ENCODE peak calls at places on chromosomes 4 and X, in nine cellular contexts. J is right atrium auricular region, W is pancreas, D is spleen, N is nephron progenitor cell, B is SK-N-SH, T is stomach, V is H9, A is GM10248. G is an unnamed sample.

GRCh38 chr4:72505314-72505744 is 63.7 kb downstream of the ADAMTS3 start:
- DNase-seq in W (peak), N (peak), T (no peak), J (no peak), D (peak), V (peak), B (peak), A (peak), G (no peak)

GRCh38 chr4:106690487-106690886 is 321.9 kb upstream of the GIMD1 start:
- DNase-seq in W (no peak), A (no peak), N (no peak), V (no peak), D (no peak), B (no peak), T (no peak), J (no peak), G (no peak)

GRCh38 chrX:41686788-41687187 is 2.0 kb upstream of the GPR34 start:
- DNase-seq in B (no peak), J (no peak), A (no peak), W (no peak), T (no peak), D (no peak), N (no peak), V (no peak), G (no peak)

GRCh38 chr4:24920008-24920407 is 7.2 kb upstream of the CCDC149 start:
- DNase-seq in W (no peak), J (no peak), V (no peak), N (no peak), B (no peak), T (no peak), A (no peak), D (no peak), G (no peak)

GRCh38 chr4:124904723-124905390 is 192.3 kb upstream of the ANKRD50 start:
- DNase-seq in B (no peak), W (no peak), D (no peak), N (no peak), A (no peak), T (no peak), J (no peak), V (no peak), G (no peak)

GRCh38 chrX:46912673-46913491 is 661 bp downstream of the JADE3 start:
- DNase-seq in D (peak), V (peak), B (peak), A (peak), J (no peak), N (peak), W (peak), T (peak), G (peak)

GRCh38 chr4:85577307-85577706 is 102.4 kb downstream of the ARHGAP24 start:
- DNase-seq in V (no peak), B (no peak), W (no peak), T (no peak), J (no peak), A (no peak), N (no peak), D (no peak), G (no peak)

GRCh38 chrX:148223361-148223760 is 242.2 kb downstream of the FMR1NB start:
- DNase-seq in N (no peak), B (no peak), T (no peak), A (no peak), D (no peak), W (no peak), J (no peak), V (no peak), G (no peak)

GRCh38 chr4:2914220-2915126 is 48.7 kb downstream of the NOP14 start:
- DNase-seq in J (no peak), W (no peak), T (no peak), B (no peak), V (no peak), A (no peak), D (no peak), N (no peak), G (no peak)

GRCh38 chrX:129785160-129785947 is 5.6 kb downstream of the SASH3 start:
- DNase-seq in B (no peak), W (no peak), J (no peak), D (no peak), T (no peak), A (no peak), N (no peak), V (no peak), G (no peak)

GRCh38 chr4:3862640-3863420 is 96.6 kb downstream of the ADRA2C start:
- DNase-seq in V (peak), W (no peak), B (no peak), D (peak), T (no peak), J (no peak), A (peak), N (peak), G (no peak)

GRCh38 chr4:89171176-89171575 is 59.8 kb downstream of the TIGD2 start:
- DNase-seq in N (no peak), D (no peak), T (no peak), B (no peak), J (no peak), V (no peak), A (no peak), W (no peak), G (no peak)

GRCh38 chr4:146522862-146523205 is 1.1 kb upstream of the SLC10A7 start:
- DNase-seq in W (no peak), V (no peak), T (no peak), N (no peak), D (no peak), J (no peak), B (no peak), A (peak), G (no peak)

GRCh38 chrX:45851434-45851991 is 650.8 kb upstream of the DIPK2B start:
- DNase-seq in V (peak), A (peak), W (peak), B (peak), D (peak), J (no peak), N (peak), T (peak), G (no peak)

GRCh38 chrX:31708116-31708515 is 636.3 kb upstream of the FTHL17 start:
- DNase-seq in D (no peak), A (no peak), B (no peak), T (no peak), V (no peak), W (no peak), J (no peak), N (no peak), G (no peak)

DNA sequence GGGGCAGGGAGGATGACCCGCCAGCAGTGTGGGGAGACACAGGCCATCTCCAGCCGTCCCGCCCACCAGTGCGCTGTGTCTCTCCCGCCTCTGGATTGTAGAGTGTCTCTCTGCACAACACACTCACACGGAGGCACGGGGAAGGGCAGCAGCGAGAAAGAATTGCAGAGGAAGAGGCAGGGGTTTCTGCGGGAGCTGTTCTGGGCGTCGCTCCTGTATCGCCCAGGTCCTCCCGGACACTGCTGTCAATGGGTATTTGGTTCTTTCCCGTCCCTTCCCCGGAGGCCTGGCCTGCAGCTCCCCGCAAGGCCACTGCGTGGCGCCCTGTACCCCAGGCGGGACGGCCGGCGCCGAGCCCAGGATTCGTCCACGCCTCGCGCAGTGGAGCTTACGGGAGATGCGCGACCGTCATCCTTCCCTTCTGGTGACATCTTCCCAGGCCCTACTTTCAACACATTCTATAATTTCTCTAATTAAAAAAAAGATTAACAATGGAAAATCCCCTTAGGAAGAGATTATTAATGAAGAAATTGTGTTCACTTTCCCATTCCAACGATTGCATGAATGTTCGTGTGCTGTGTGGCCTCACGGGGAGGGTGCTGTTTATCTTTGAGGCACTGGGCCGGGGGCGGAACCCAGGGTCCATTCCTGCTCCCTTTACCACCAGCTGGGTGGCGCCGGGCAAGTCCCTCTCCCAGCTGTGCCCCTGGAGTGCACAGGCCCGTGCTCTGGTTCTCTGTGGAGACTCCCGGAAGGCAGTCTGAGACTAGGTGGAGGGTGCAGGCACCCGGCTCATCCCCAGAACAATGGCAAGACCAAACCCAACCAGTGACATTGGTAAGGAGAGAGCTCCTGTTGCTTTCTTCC is 95.7 kb downstream of the CPZ start:
- DNase-seq in V (peak), D (peak), T (no peak), N (peak), A (no peak), J (no peak), B (peak), W (no peak), G (no peak)
- TF ChIP-seq CTCF in V (peak), D (peak), T (no peak), N (peak), A (peak), J (no peak), B (peak), W (peak), G (peak)

GRCh38 chrX:53049127-53049517 is 533 bp downstream of the GPR173 start:
- DNase-seq in W (peak), B (no peak), D (no peak), T (no peak), J (no peak), N (peak), V (no peak), A (no peak), G (peak)

GRCh38 chrX:53045002-53045401 is 3.6 kb upstream of the GPR173 start:
- DNase-seq in T (no peak), N (no peak), W (no peak), D (no peak), A (no peak), B (no peak), J (no peak), V (no peak), G (no peak)

GRCh38 chrX:53050841-53051240 is 2.3 kb downstream of the GPR173 start:
- DNase-seq in A (no peak), W (no peak), J (no peak), D (no peak), N (no peak), V (no peak), T (no peak), B (no peak), G (peak)

GRCh38 chrX:53048169-53049126 is at the start of gene GPR173:
- DNase-seq in A (no peak), D (no peak), B (peak), T (no peak), J (no peak), V (peak), W (peak), N (peak), G (peak)

DNA sequence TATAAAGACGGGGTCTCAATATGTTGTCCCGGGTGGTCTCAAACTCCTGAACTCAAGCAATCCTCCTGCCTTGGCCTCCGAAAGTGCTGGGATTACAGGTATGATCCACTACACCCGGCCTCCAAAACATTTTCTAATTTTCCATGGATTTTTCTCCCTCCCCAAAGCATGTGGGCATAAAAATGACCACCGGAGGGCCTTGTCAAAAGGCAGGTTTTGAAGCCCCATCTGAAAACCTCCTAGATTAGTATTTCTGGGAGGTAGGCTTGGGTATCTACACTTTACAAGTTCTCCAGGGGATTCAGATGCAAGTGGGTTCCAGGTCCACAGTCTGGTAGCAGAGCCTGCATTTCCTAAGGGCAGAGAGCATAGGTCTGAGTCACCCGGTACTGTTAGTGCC is 1.4 kb upstream of the GPR173 start:
- DNase-seq in T (no peak), J (no peak), W (no peak), N (no peak), V (no peak), A (no peak), D (no peak), B (peak), G (no peak)
- TF ChIP-seq CTCF in T (no peak), J (no peak), W (no peak), N (peak), V (peak), A (no peak), D (no peak), B (peak), G (peak)

DNA sequence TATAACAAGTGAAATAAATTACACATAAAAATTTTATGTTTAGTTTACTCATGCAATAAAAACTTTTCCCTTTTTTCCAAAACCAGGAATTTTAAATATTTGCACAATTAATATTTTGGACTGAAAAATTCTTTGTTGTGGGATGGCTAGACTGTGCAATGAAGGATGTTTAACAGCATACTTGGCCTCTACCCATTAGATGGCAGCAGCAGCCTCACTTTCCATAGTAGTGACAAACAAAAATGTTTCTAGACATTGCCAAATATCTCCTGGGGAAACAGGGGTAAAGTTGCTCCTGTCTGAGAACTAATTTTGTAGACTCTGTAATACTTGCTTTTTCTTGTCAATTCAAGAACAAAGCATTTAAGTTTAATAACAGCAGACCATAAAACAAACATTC is 49.8 kb downstream of the SCLT1 start:
- DNase-seq in A (no peak), T (no peak), N (no peak), V (no peak), W (no peak), J (no peak), B (no peak), D (no peak), G (no peak)
- TF ChIP-seq CTCF in A (no peak), T (no peak), N (no peak), V (peak), W (no peak), J (no peak), B (peak), D (no peak), G (peak)

GRCh38 chr4:38728651-38729141 is 54.1 kb downstream of the TLR10 start:
- DNase-seq in B (no peak), J (no peak), W (no peak), V (peak), T (peak), N (no peak), A (no peak), D (no peak), G (peak)
- TF ChIP-seq CTCF in B (no peak), J (no peak), W (no peak), V (peak), T (no peak), N (no peak), A (no peak), D (no peak), G (no peak)

GRCh38 chr4:157221895-157222763 is 1.6 kb downstream of the GRIA2 start:
- DNase-seq in D (peak), J (no peak), V (peak), T (no peak), A (no peak), W (peak), B (peak), N (peak), G (no peak)
- TF ChIP-seq CTCF in D (no peak), J (no peak), V (peak), T (no peak), A (no peak), W (no peak), B (no peak), N (peak), G (peak)

GRCh38 chrX:28586891-28587635 is at the start of gene IL1RAPL1:
- DNase-seq in J (no peak), B (no peak), W (no peak), T (no peak), N (peak), A (no peak), D (no peak), V (no peak), G (no peak)
- TF ChIP-seq CTCF in J (no peak), B (peak), W (no peak), T (no peak), N (no peak), A (no peak), D (no peak), V (peak), G (peak)

GRCh38 chr4:38166082-38166481 is 205.9 kb downstream of the PTTG2 start:
- DNase-seq in W (no peak), A (no peak), J (no peak), D (no peak), N (no peak), B (no peak), V (no peak), T (no peak), G (no peak)
- TF ChIP-seq CTCF in W (no peak), A (no peak), J (no peak), D (no peak), N (no peak), B (no peak), V (peak), T (no peak), G (no peak)

GRCh38 chr4:188372856-188373255 is 233.6 kb downstream of the TRIML1 start:
- DNase-seq in N (no peak), T (no peak), B (no peak), W (no peak), J (no peak), V (no peak), A (no peak), D (no peak), G (no peak)
- TF ChIP-seq CTCF in N (no peak), T (no peak), B (peak), W (no peak), J (no peak), V (peak), A (no peak), D (no peak), G (peak)

GRCh38 chr4:69875986-69876542 is 16.1 kb upstream of the SULT1E1 start:
- DNase-seq in B (no peak), J (no peak), W (no peak), A (no peak), T (no peak), V (no peak), N (no peak), D (no peak), G (no peak)

GRCh38 chr4:69878250-69878649 is 18.3 kb upstream of the SULT1E1 start:
- DNase-seq in B (no peak), A (no peak), N (no peak), D (no peak), J (no peak), T (no peak), V (no peak), W (no peak), G (no peak)

GRCh38 chr4:69875576-69875975 is 15.6 kb upstream of the SULT1E1 start:
- DNase-seq in B (no peak), N (no peak), T (no peak), W (no peak), J (no peak), A (no peak), V (no peak), D (no peak), G (no peak)

GRCh38 chr4:69882150-69882549 is 22.2 kb upstream of the SULT1E1 start:
- DNase-seq in W (no peak), V (no peak), B (no peak), D (no peak), J (no peak), T (no peak), N (no peak), A (no peak), G (no peak)

DNA sequence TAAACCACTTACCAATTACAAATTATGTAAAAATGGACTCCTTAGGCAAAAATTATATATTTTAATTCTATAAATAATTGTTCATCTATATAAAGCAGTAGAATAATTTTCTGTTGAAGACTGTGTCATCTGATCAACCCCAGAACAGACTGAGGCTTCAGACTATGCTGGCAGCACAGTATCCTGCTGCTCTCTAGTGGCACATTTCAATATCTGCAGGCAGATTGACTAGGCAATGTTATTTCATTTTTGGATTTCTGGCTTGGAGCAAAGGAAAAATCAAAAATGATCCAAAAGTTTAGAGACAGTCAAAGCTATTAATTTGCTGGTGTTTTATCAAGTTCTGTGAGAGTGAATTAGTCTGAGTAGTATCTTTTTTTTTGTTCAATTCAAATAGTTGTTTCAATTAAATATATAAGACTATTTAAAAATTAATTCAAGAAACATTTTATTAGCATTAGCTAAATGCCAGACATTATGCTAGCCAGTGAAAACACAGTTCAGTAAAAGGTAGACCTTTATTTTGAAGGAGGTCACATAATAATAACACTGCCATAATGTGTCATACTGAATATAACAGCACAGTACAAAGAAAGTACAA is 21.3 kb upstream of the SULT1E1 start:
- DNase-seq in D (no peak), V (peak), B (peak), N (peak), J (no peak), A (peak), W (no peak), T (peak), G (no peak)
- TF ChIP-seq CTCF in D (peak), V (peak), B (peak), N (peak), J (no peak), A (peak), W (peak), T (no peak), G (peak)

GRCh38 chr4:60723796-60724195 is 476.3 kb upstream of the ADGRL3 start:
- DNase-seq in B (no peak), D (no peak), N (no peak), T (no peak), J (no peak), W (no peak), V (no peak), A (no peak), G (no peak)

GRCh38 chr4:60724623-60725022 is 475.5 kb upstream of the ADGRL3 start:
- DNase-seq in W (no peak), J (no peak), A (no peak), N (no peak), V (no peak), T (no peak), B (no peak), D (no peak), G (no peak)

GRCh38 chr4:60721680-60722079 is 478.4 kb upstream of the ADGRL3 start:
- DNase-seq in V (no peak), A (no peak), B (no peak), N (no peak), D (no peak), J (no peak), W (no peak), T (no peak), G (no peak)

DNA sequence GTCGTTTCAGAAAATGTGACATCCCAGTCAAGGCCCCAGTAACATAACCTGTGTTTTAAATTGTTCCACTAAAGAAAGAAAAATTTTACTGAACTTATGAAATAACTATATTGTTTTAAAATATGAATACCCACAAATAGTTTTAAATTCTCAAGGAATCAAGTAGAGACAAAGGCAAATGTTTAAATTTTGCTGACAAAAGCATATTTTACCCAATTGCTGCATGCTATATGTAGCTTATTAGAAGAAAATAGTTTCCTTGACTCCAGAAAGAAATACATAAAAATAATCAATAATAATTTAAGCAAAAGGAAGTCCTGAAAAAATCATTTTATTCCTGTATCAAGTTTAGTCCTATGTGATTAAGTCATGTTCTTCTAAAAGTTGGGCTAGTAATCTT is 481.3 kb upstream of the ADGRL3 start:
- DNase-seq in W (no peak), B (no peak), J (no peak), T (no peak), D (no peak), N (no peak), A (no peak), V (no peak), G (no peak)
- TF ChIP-seq CTCF in W (no peak), B (no peak), J (no peak), T (no peak), D (no peak), N (no peak), A (no peak), V (no peak), G (no peak)

G was measured in osteocyte.